ENCODE peak calls at places on chromosomes 1 and 21, in five cellular contexts. J, X, M, H and U are unnamed samples.

GRCh38 chr21:18041012-18041411 is 203.6 kb upstream of the CHODL start:
- DNase-seq in X (no peak), M (no peak), H (no peak), J (no peak), U (no peak)

GRCh38 chr1:226702957-226703831 is 35.9 kb downstream of the ITPKB start:
- DNase-seq in J (peak), X (peak), M (peak), H (no peak), U (peak)

GRCh38 chr1:5739561-5740078 is 252.6 kb downstream of the NPHP4 start:
- DNase-seq in H (no peak), J (no peak), M (no peak), X (no peak), U (peak)

GRCh38 chr1:74748962-74749361 is 16.0 kb downstream of the TYW3 start:
- DNase-seq in H (no peak), J (no peak), X (no peak), M (no peak), U (no peak)

GRCh38 chr21:21688877-21689276 is 690.7 kb downstream of the NCAM2 start:
- DNase-seq in X (peak), M (no peak), H (no peak), J (no peak), U (no peak)

GRCh38 chr1:44031051-44031899 is at the start of gene SLC6A9:
- DNase-seq in J (peak), X (peak), H (no peak), M (peak), U (peak)

GRCh38 chr1:55049914-55050278 is 10.5 kb downstream of the PCSK9 start:
- DNase-seq in H (no peak), X (peak), J (no peak), M (peak), U (no peak)

GRCh38 chr21:14076143-14076806 is 134.5 kb downstream of the LIPI start:
- DNase-seq in X (no peak), J (no peak), H (no peak), M (no peak), U (no peak)

GRCh38 chr1:29342351-29342750 is 106.0 kb downstream of the PTPRU start:
- DNase-seq in H (no peak), J (no peak), X (no peak), M (no peak), U (no peak)

GRCh38 chr1:203040518-203041275 is 14.4 kb downstream of the PPFIA4 start:
- DNase-seq in M (no peak), X (no peak), H (no peak), J (no peak), U (no peak)

GRCh38 chr1:113226118-113226517 is 153.1 kb downstream of the LRIG2 start:
- DNase-seq in H (no peak), J (no peak), M (no peak), X (no peak), U (no peak)

GRCh38 chr1:174797398-174797797 is 202.3 kb upstream of the CACYBP start:
- DNase-seq in M (no peak), H (no peak), J (no peak), X (no peak), U (no peak)

GRCh38 chr1:168469690-168470089 is 74.1 kb downstream of the XCL2 start:
- DNase-seq in X (peak), M (peak), J (peak), H (no peak), U (peak)

GRCh38 chr21:34771512-34772028 is 102.8 kb downstream of the CLIC6 start:
- DNase-seq in J (no peak), X (no peak), H (peak), M (no peak), U (no peak)

GRCh38 chr1:225881081-225882007 is 836 bp downstream of the TMEM63A start:
- DNase-seq in J (peak), M (peak), X (peak), H (no peak), U (peak)

GRCh38 chr1:45221716-45222115 is 15.3 kb upstream of the ZSWIM5 start:
- DNase-seq in X (no peak), J (no peak), M (no peak), H (no peak), U (no peak)

GRCh38 chr1:111436726-111437125 is 9.2 kb upstream of the OVGP1 start:
- DNase-seq in J (no peak), X (no peak), H (no peak), M (no peak), U (no peak)

GRCh38 chr1:35190784-35191183 is 2.2 kb downstream of the SFPQ start:
- DNase-seq in X (no peak), J (no peak), H (no peak), M (no peak), U (no peak)

GRCh38 chr21:31221051-31221450 is 123.0 kb downstream of the TIAM1 start:
- DNase-seq in J (no peak), M (no peak), H (no peak), X (no peak), U (no peak)

GRCh38 chr1:56410405-56410804 is 169.0 kb downstream of the PLPP3 start:
- DNase-seq in X (no peak), M (no peak), J (no peak), H (no peak), U (no peak)

GRCh38 chr1:99737016-99737415 is 29.4 kb downstream of the FRRS1 start:
- DNase-seq in J (peak), X (peak), H (no peak), M (peak), U (no peak)

GRCh38 chr21:45534591-45535331 is 7.5 kb downstream of the SLC19A1 start:
- DNase-seq in H (no peak), X (peak), J (peak), M (peak), U (peak)

GRCh38 chr1:85274969-85275453 is 1.4 kb downstream of the BCL10 start:
- DNase-seq in M (no peak), J (no peak), X (no peak), H (no peak), U (no peak)

GRCh38 chr1:184532199-184532598 is 145.4 kb downstream of the C1orf21 start:
- DNase-seq in X (no peak), J (no peak), M (no peak), H (no peak), U (no peak)

GRCh38 chr1:10693497-10694273 is 102.8 kb downstream of the CASZ1 start:
- DNase-seq in M (no peak), X (no peak), H (no peak), J (no peak), U (peak)

GRCh38 chr1:168082008-168082876 is 54.5 kb downstream of the GPR161 start:
- DNase-seq in J (peak), H (peak), M (peak), X (peak), U (peak)

GRCh38 chr1:91924146-91924545 is 25.1 kb upstream of the BRDT start:
- DNase-seq in J (no peak), M (no peak), X (no peak), H (no peak), U (no peak)

GRCh38 chr1:38000529-38001453 is 4.5 kb downstream of the FHL3 start:
- DNase-seq in X (no peak), J (peak), M (peak), H (peak), U (no peak)

GRCh38 chr1:67771152-67771551 is 62.1 kb downstream of the GNG12 start:
- DNase-seq in J (no peak), X (no peak), H (no peak), M (no peak), U (peak)

GRCh38 chr1:43238104-43238503 is 31.7 kb upstream of the TMEM125 start:
- DNase-seq in M (peak), X (peak), J (peak), H (no peak), U (peak)

GRCh38 chr1:109768335-109768650 is 4.6 kb upstream of the EPS8L3 start:
- DNase-seq in H (no peak), X (no peak), M (no peak), J (no peak), U (no peak)

GRCh38 chr1:10152709-10153284 is 57.6 kb upstream of the KIF1B start:
- DNase-seq in J (peak), X (peak), H (no peak), M (peak), U (peak)

GRCh38 chr1:2210786-2211185 is 16.2 kb upstream of the FAAP20 start:
- DNase-seq in X (peak), J (no peak), H (no peak), M (peak), U (no peak)

GRCh38 chr1:55375617-55376258 is 160.6 kb upstream of the USP24 start:
- DNase-seq in X (peak), J (peak), H (peak), M (peak), U (no peak)

GRCh38 chr21:24583473-24583872 is 1023.8 kb downstream of the MRPL39 start:
- DNase-seq in M (no peak), X (no peak), H (no peak), J (no peak), U (no peak)

GRCh38 chr1:27033059-27033746 is 20.6 kb upstream of the TENT5B start:
- DNase-seq in X (no peak), H (no peak), J (no peak), M (no peak), U (no peak)

GRCh38 chr1:67616394-67616985 is 68.5 kb upstream of the GADD45A start:
- DNase-seq in X (no peak), H (no peak), J (no peak), M (no peak), U (no peak)

GRCh38 chr1:204362984-204363334 is 3.2 kb upstream of the PLEKHA6 start:
- DNase-seq in H (no peak), X (no peak), M (no peak), J (no peak), U (no peak)
- H3K4me3 ChIP-seq in H (peak), X (peak), M (peak), J (peak), U (peak)

DNA sequence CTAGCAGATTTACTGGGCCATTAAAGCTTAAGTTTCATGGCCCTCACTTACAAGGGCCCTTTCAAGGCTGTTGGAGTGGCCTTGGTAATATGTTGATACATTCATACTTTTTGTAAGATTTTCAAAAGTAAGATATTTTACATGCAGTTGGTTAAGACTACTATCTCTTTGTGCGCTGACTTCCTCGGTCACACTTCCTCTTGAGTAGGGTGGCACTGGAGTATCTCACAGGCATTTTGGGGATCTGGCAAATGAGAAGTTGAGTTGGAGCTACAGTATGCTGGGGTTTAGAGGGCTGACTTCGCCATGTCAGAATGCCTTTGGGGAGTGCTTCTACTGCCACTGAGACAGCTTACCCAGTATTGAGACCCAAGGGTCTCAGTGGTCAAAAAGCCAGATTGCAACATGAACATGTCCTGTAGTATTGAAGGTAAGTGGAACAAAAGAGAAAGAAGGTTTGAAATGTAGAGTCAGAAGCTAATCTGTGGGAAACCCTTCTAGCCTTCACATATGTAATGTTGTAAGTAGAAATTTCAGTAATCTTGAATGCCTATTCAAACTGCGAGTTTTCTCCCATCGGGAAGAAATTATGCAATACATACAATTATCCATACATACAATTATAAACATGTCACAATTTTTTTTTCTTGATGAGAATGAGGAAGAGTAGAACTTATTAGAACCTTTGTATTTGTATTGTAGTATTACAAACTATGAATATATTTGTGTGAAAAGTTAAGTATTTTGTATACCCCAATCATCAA is 32.3 kb upstream of the RALGPS2 start:
- DNase-seq in M (no peak), H (no peak), J (no peak), X (no peak), U (no peak)
- H3K27ac ChIP-seq in M (no peak), H (no peak), J (no peak), X (no peak), U (no peak)

DNA sequence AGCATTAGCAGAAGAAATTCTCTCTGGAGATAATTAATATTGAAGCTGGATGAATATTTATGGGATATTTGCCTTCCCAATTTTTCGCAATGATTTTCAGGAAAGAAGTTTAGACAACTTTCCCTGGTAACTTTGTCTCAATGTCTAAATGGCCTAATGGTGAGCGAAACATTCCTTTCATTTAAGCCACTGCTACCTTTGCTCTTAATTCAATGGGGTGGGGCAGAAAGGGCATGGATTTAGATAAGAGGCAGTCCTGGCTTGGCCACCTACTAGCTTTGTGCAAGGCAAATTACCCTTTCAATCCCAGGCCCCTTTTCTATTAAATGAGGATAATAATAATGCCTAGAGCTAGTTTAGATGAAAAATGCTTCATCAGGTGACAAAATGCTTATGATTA is 27.1 kb upstream of the LYST start:
- DNase-seq in M (no peak), J (no peak), X (no peak), H (no peak), U (no peak)
- TF ChIP-seq POLR2A in M (no peak), J (no peak), X (no peak), H (no peak), U (no peak)

GRCh38 chr1:154578058-154578418 is 10.5 kb downstream of the CHRNB2 start:
- DNase-seq in H (no peak), M (peak), X (no peak), J (no peak), U (no peak)

GRCh38 chr1:154582885-154583284 is 15.3 kb downstream of the CHRNB2 start:
- DNase-seq in H (no peak), X (no peak), J (no peak), M (no peak), U (no peak)

GRCh38 chr1:154577346-154578057 is 9.9 kb downstream of the CHRNB2 start:
- DNase-seq in J (no peak), H (no peak), M (no peak), X (no peak), U (no peak)

GRCh38 chr1:154575951-154576566 is 8.5 kb downstream of the CHRNB2 start:
- DNase-seq in J (no peak), H (no peak), X (no peak), M (no peak), U (no peak)

GRCh38 chr1:154579382-154579781 is 11.8 kb downstream of the CHRNB2 start:
- DNase-seq in X (no peak), M (no peak), J (no peak), H (no peak), U (no peak)
- H3K4me3 ChIP-seq in X (no peak), M (no peak), J (no peak), H (no peak), U (no peak)

GRCh38 chr1:23037081-23037740 is 17.9 kb downstream of the KDM1A start:
- DNase-seq in X (no peak), M (no peak), J (no peak), H (no peak), U (no peak)

GRCh38 chr1:23044035-23044434 is 24.8 kb downstream of the KDM1A start:
- DNase-seq in H (no peak), M (no peak), X (no peak), J (no peak), U (no peak)

GRCh38 chr1:23035823-23036452 is 16.7 kb downstream of the KDM1A start:
- DNase-seq in M (no peak), X (no peak), J (no peak), H (no peak), U (no peak)

GRCh38 chr1:23039308-23039826 is 20.1 kb downstream of the KDM1A start:
- DNase-seq in X (no peak), J (no peak), M (no peak), H (no peak), U (no peak)

GRCh38 chr1:23040509-23040908 is 21.2 kb downstream of the KDM1A start:
- DNase-seq in X (no peak), J (no peak), M (no peak), H (no peak), U (no peak)
- H3K27ac ChIP-seq in X (no peak), J (no peak), M (no peak), H (no peak), U (no peak)

GRCh38 chr1:186974774-186975181 is 146.0 kb downstream of the PLA2G4A start:
- DNase-seq in H (no peak), M (no peak), X (no peak), J (no peak), U (no peak)
- TF ChIP-seq POLR2A in H (no peak), M (no peak), X (no peak), J (no peak), U (no peak)

GRCh38 chr1:163365186-163365585 is 43.4 kb downstream of the NUF2 start:
- DNase-seq in J (no peak), X (no peak), H (no peak), M (no peak), U (no peak)

GRCh38 chr1:163361123-163361934 is 39.6 kb downstream of the NUF2 start:
- DNase-seq in X (no peak), M (no peak), H (no peak), J (no peak), U (peak)

DNA sequence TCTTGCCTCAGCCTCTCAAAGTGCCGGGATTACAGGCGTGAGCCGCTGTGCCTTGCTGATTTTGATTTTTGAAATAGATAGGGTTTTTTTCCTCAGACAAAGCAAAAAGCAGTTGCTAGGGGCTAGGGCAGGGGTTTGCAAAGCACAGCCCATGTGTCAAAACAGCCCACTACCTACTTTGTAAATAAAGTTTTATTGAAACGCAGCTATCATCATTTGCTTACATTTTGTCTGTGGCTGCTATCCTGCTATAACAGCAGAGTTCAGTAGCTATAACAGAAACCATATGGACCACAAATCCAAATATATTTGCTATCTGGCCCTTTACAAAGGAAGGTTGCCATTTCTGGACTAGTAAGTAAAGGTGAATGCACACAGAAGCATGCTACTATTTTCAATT is 44.8 kb downstream of the NUF2 start:
- DNase-seq in M (no peak), H (no peak), X (no peak), J (no peak), U (no peak)
- H3K4me3 ChIP-seq in M (no peak), H (no peak), X (no peak), J (no peak), U (no peak)

GRCh38 chr1:15071936-15072335 is 81.6 kb upstream of the TMEM51 start:
- DNase-seq in X (no peak), J (no peak), M (no peak), H (no peak), U (no peak)
- H3K27ac ChIP-seq in X (no peak), J (no peak), M (no peak), H (no peak), U (no peak)